ENCODE peak calls at places on chromosomes 4 and X, in eight cellular contexts. L is stomach, U is tibial nerve, S is cardiac muscle cell, M is testis, A is HepG2, P is lower lobe of right lung, I is heart right ventricle. Q is an unnamed sample. For H3K27me3, the result is how much of the 10 kb centered on the place peaks cover.

GRCh38 chrX:119753639-119754257 is 4.6 kb upstream of the SOWAHD start:
- DNase-seq in P (no peak), L (no peak), M (no peak), A (peak), S (peak), I (no peak), U (no peak), Q (no peak)

GRCh38 chr4:10053635-10054453 is 32.5 kb upstream of the SLC2A9 start:
- DNase-seq in U (no peak), P (no peak), A (no peak), M (no peak), S (no peak), I (no peak), L (no peak), Q (no peak)

GRCh38 chrX:11968991-11969390 is 169.3 kb upstream of the FRMPD4 start:
- DNase-seq in I (no peak), P (no peak), L (no peak), A (no peak), U (no peak), S (no peak), M (no peak), Q (no peak)

GRCh38 chr4:7854697-7855370 is 84.8 kb downstream of the AFAP1 start:
- DNase-seq in S (no peak), M (no peak), U (no peak), L (no peak), P (no peak), A (no peak), I (no peak), Q (no peak)

GRCh38 chr4:2494992-2495391 is 26.1 kb downstream of the RNF4 start:
- DNase-seq in P (no peak), A (no peak), S (no peak), L (no peak), M (no peak), I (peak), U (no peak), Q (no peak)

GRCh38 chr4:65943076-65943475 is 272.8 kb upstream of the EPHA5 start:
- DNase-seq in S (peak), A (peak), I (no peak), L (no peak), M (no peak), P (no peak), U (no peak), Q (no peak)

GRCh38 chr4:101254776-101255175 is 92.5 kb downstream of the PPP3CA start:
- DNase-seq in I (no peak), M (no peak), U (no peak), A (no peak), L (no peak), P (no peak), S (no peak), Q (no peak)

GRCh38 chrX:50704987-50705386 is 109.0 kb downstream of the SHROOM4 start:
- DNase-seq in P (no peak), S (no peak), U (no peak), M (no peak), A (no peak), L (no peak), I (no peak), Q (no peak)

GRCh38 chr4:6917445-6918241 is 8.0 kb downstream of the TBC1D14 start:
- DNase-seq in U (peak), A (peak), M (peak), S (no peak), P (peak), L (peak), I (peak), Q (peak)

GRCh38 chr4:15198070-15198727 is 195.9 kb downstream of the CPEB2 start:
- DNase-seq in I (no peak), M (no peak), S (peak), U (no peak), P (no peak), L (no peak), A (no peak), Q (no peak)

GRCh38 chr4:129839687-129840086 is 743.7 kb downstream of the C4orf33 start:
- DNase-seq in U (no peak), S (no peak), P (no peak), I (no peak), A (no peak), L (no peak), M (no peak), Q (no peak)

GRCh38 chr4:115234405-115235093 is 121.1 kb upstream of the NDST4 start:
- DNase-seq in M (no peak), S (peak), L (no peak), I (no peak), U (no peak), A (peak), P (no peak), Q (no peak)

GRCh38 chrX:138018145-138018799 is 452.3 kb downstream of the ZIC3 start:
- DNase-seq in I (no peak), A (no peak), M (no peak), P (no peak), U (no peak), L (no peak), S (no peak), Q (no peak)

GRCh38 chr4:23005691-23006090 is 313.0 kb downstream of the GBA3 start:
- DNase-seq in L (no peak), U (no peak), M (no peak), P (no peak), I (no peak), A (no peak), S (no peak), Q (no peak)

GRCh38 chr4:35087216-35087615 is 1157.1 kb downstream of the ARAP2 start:
- DNase-seq in S (no peak), M (no peak), P (no peak), L (no peak), U (no peak), I (no peak), A (no peak), Q (no peak)

GRCh38 chr4:117796677-117797076 is 237.6 kb upstream of the NDST3 start:
- DNase-seq in U (no peak), P (no peak), S (no peak), A (no peak), I (no peak), M (no peak), L (no peak), Q (no peak)

GRCh38 chr4:104906274-104906673 is 240.4 kb upstream of the TET2 start:
- DNase-seq in A (no peak), L (no peak), I (no peak), M (no peak), P (no peak), U (no peak), S (no peak), Q (no peak)

GRCh38 chrX:34848281-34848680 is 94.3 kb upstream of the FAM47B start:
- DNase-seq in I (no peak), M (no peak), S (no peak), L (no peak), P (no peak), U (no peak), A (no peak), Q (no peak)

GRCh38 chrX:151359931-151360871 is 36.8 kb upstream of the VMA21 start:
- DNase-seq in M (peak), I (peak), P (peak), S (peak), U (no peak), A (peak), L (peak), Q (no peak)

GRCh38 chr4:183522821-183523220 is 18.0 kb downstream of the ING2 start:
- DNase-seq in I (no peak), S (peak), P (no peak), U (no peak), L (no peak), A (no peak), M (no peak), Q (no peak)

GRCh38 chr4:54556587-54556986 is 101.2 kb upstream of the KIT start:
- DNase-seq in I (no peak), L (peak), U (no peak), A (no peak), M (no peak), S (no peak), P (no peak), Q (no peak)

GRCh38 chr4:153061971-153062370 is 125.8 kb downstream of the FHDC1 start:
- DNase-seq in S (no peak), A (no peak), U (no peak), L (no peak), M (no peak), I (no peak), P (no peak), Q (no peak)

GRCh38 chrX:148381603-148382002 is 118.8 kb upstream of the AFF2 start:
- DNase-seq in S (no peak), M (no peak), P (no peak), L (no peak), I (no peak), A (no peak), U (no peak), Q (no peak)

GRCh38 chr4:109432676-109433075 is 939 bp upstream of the SEC24B start:
- DNase-seq in A (no peak), P (no peak), S (no peak), U (no peak), M (no peak), I (no peak), L (no peak), Q (no peak)

GRCh38 chrX:45849261-45849660 is 648.6 kb upstream of the DIPK2B start:
- DNase-seq in S (peak), U (no peak), P (no peak), I (peak), M (no peak), L (no peak), A (peak), Q (no peak)

GRCh38 chrX:10856797-10857196 is 236.4 kb upstream of the MID1 start:
- DNase-seq in I (no peak), P (no peak), M (no peak), A (no peak), L (no peak), S (no peak), U (no peak), Q (no peak)

GRCh38 chr4:62526671-62527070 is 1326.5 kb downstream of the ADGRL3 start:
- DNase-seq in I (no peak), P (no peak), L (no peak), M (no peak), A (no peak), U (no peak), S (no peak), Q (no peak)

GRCh38 chr4:137601924-137602323 is 69.6 kb upstream of the PCDH18 start:
- DNase-seq in P (no peak), L (no peak), S (no peak), M (no peak), U (no peak), I (no peak), A (no peak), Q (no peak)

GRCh38 chrX:68868902-68869800 is 40.3 kb downstream of the EFNB1 start:
- DNase-seq in M (no peak), S (no peak), U (no peak), P (no peak), A (no peak), L (peak), I (no peak), Q (no peak)

GRCh38 chr4:54626113-54626512 is 31.6 kb upstream of the KIT start:
- DNase-seq in P (no peak), S (no peak), M (peak), L (peak), U (no peak), I (no peak), A (no peak), Q (no peak)

GRCh38 chr4:69239777-69240176 is 25.2 kb upstream of the UGT2B11 start:
- DNase-seq in U (no peak), L (no peak), P (no peak), I (no peak), M (no peak), S (no peak), A (peak), Q (no peak)

GRCh38 chr4:54879576-54879975 is 221.8 kb downstream of the KIT start:
- DNase-seq in M (no peak), I (no peak), A (no peak), S (no peak), U (no peak), P (no peak), L (no peak), Q (no peak)

GRCh38 chrX:1434871-1435240 is 17.9 kb downstream of the ASMTL start:
- DNase-seq in U (no peak), A (no peak), L (no peak), M (no peak), I (no peak), S (no peak), P (peak), Q (no peak)

GRCh38 chrX:4579999-4580398 is 866.5 kb upstream of the PRKX start:
- DNase-seq in A (no peak), P (no peak), L (no peak), M (no peak), S (no peak), I (no peak), U (no peak), Q (no peak)

GRCh38 chrX:21955398-21956189 is 15.1 kb downstream of the SMS start:
- DNase-seq in P (no peak), S (no peak), A (no peak), I (no peak), M (no peak), L (no peak), U (no peak), Q (no peak)

GRCh38 chr4:47519239-47519883 is 34.3 kb downstream of the ATP10D start:
- DNase-seq in P (no peak), S (no peak), L (no peak), M (no peak), U (no peak), I (no peak), A (no peak), Q (no peak)

GRCh38 chr4:3645711-3646221 is 113.5 kb upstream of the LRPAP1 start:
- DNase-seq in L (no peak), I (no peak), M (no peak), S (no peak), P (no peak), A (no peak), U (no peak), Q (no peak)

GRCh38 chr4:3648195-3648594 is 116.0 kb upstream of the LRPAP1 start:
- DNase-seq in P (no peak), M (no peak), I (no peak), L (no peak), A (no peak), U (no peak), S (no peak), Q (no peak)

GRCh38 chr4:3648731-3649130 is 116.5 kb upstream of the LRPAP1 start:
- DNase-seq in M (no peak), I (no peak), L (no peak), U (no peak), P (no peak), A (no peak), S (no peak), Q (no peak)

GRCh38 chr4:3644849-3645627 is 112.8 kb upstream of the LRPAP1 start:
- DNase-seq in A (no peak), I (no peak), P (no peak), U (no peak), L (no peak), M (no peak), S (no peak), Q (no peak)

GRCh38 chr4:3646280-3646679 is 114.1 kb upstream of the LRPAP1 start:
- DNase-seq in P (no peak), S (no peak), I (no peak), L (no peak), U (no peak), A (no peak), M (no peak), Q (no peak)
- H3K27me3 ChIP-seq in P (under half), S (under half), I (under half), L (under half), U (under half), A (under half), M (under half), Q (under half)

GRCh38 chrX:72273718-72274117 is 3.3 kb downstream of the RPS4X start:
- DNase-seq in L (no peak), S (no peak), P (no peak), I (no peak), U (no peak), A (no peak), M (no peak), Q (no peak)
- H3K4me3 ChIP-seq in L (peak), S (no peak), P (no peak), I (no peak), U (no peak), A (no peak), M (no peak), Q (no peak)

GRCh38 chrX:132071260-132071659 is 48.2 kb downstream of the STK26 start:
- DNase-seq in M (no peak), U (no peak), L (no peak), P (no peak), I (no peak), A (peak), S (peak), Q (no peak)
- TF ChIP-seq CTCF in M (no peak), U (no peak), L (peak), P (peak), I (peak), A (peak), S (peak), Q (no peak)

DNA sequence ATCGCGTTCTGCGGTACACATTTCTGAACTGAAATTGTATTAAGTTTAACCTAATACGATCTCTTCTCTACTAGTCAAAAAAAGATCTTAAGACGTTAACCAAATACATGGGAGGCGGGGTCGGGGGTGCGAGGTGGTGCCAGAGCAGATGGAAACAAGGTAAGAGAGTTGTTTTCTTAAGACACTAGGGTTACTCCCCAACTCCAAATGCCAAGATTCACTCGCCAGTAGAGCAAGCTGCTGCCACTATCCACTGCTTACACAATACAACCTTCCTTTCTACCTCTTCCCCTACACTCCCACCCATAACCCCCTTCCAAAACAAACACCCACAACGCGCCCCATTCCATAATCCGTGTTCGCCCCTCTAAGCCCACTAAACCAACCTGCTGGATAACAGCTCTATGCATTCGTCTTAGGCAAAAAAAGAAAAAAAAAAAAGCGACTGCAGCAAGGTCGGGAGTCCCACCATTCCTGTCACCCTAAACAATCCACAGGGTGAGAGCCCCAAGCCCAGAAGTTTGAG is 1.3 kb downstream of the LCORL start:
- DNase-seq in I (no peak), A (no peak), P (no peak), U (no peak), S (peak), L (no peak), M (peak), Q (no peak)
- H3K27me3 ChIP-seq in I (under half), A (under half), P (under half), U (under half), S (under half), L (under half), M (under half), Q (under half)

GRCh38 chr4:16225139-16225538 is 1.1 kb downstream of the TAPT1 start:
- DNase-seq in A (no peak), I (no peak), U (no peak), L (no peak), S (no peak), M (no peak), P (no peak), Q (no peak)
- H3K4me3 ChIP-seq in A (peak), I (peak), U (peak), L (peak), S (peak), M (peak), P (peak), Q (peak)

GRCh38 chrX:65196758-65197371 is 220.6 kb upstream of the ZC4H2 start:
- DNase-seq in A (peak), I (no peak), U (peak), P (peak), S (peak), L (peak), M (peak), Q (no peak)
- TF ChIP-seq CTCF in A (peak), I (no peak), U (no peak), P (no peak), S (no peak), L (peak), M (no peak), Q (no peak)

GRCh38 chrX:132267392-132267791 is 48.1 kb upstream of the RAP2C start:
- DNase-seq in S (no peak), P (no peak), L (no peak), A (no peak), U (no peak), I (no peak), M (no peak), Q (no peak)
- H3K27me3 ChIP-seq in S (under half), P (under half), L (under half), A (under half), U (under half), I (under half), M (under half), Q (under half)

GRCh38 chr4:27861381-27861787 is 1000.7 kb downstream of the STIM2 start:
- DNase-seq in S (peak), P (no peak), L (peak), A (peak), U (no peak), M (peak), I (peak), Q (no peak)
- H3K4me3 ChIP-seq in S (no peak), P (no peak), L (no peak), A (no peak), U (no peak), M (no peak), I (no peak), Q (no peak)